ENCODE peak calls at places on chromosome 16, in six cellular contexts. X, T, K, R, A and M are unnamed samples.
A peak's percentile ranks its signal among the peaks of the same experiment; 100 is the strongest.

GRCh38 chr16:84194470-84195200 is 3.7 kb downstream of the ADAD2 start:
- DNase-seq in X (no peak), T (no peak), K (no peak), R (no peak), A (no peak), M (no peak)

GRCh38 chr16:50925758-50926357 is 184.0 kb downstream of the CYLD start:
- DNase-seq in X (peak; percentile 21), T (no peak), K (no peak), R (no peak), A (no peak), M (peak; percentile 78)

GRCh38 chr16:72637306-72637705 is 410.6 kb downstream of the ZFHX3 start:
- DNase-seq in X (no peak), T (no peak), K (no peak), R (no peak), A (no peak), M (peak; percentile 70)

GRCh38 chr16:839643-840408 is 39.3 kb upstream of the GNG13 start:
- DNase-seq in X (no peak), T (no peak), K (no peak), R (no peak), A (peak; percentile 70), M (no peak)

GRCh38 chr16:4042581-4042980 is 73.7 kb downstream of the ADCY9 start:
- DNase-seq in X (no peak), T (no peak), K (no peak), R (no peak), A (no peak), M (no peak)

GRCh38 chr16:25174285-25174684 is 42.5 kb upstream of the AQP8 start:
- DNase-seq in X (no peak), T (no peak), K (no peak), R (no peak), A (no peak), M (no peak)

GRCh38 chr16:49748322-49748721 is 107.6 kb downstream of the ZNF423 start:
- DNase-seq in X (peak; percentile 49), T (peak; percentile 75), K (no peak), R (peak; percentile 26), A (no peak), M (no peak)

GRCh38 chr16:8808613-8809353 is 11.1 kb downstream of the PMM2 start:
- DNase-seq in X (peak; percentile 35), T (no peak), K (no peak), R (no peak), A (no peak), M (no peak)

GRCh38 chr16:4915226-4915761 is 21.7 kb downstream of the PPL start:
- DNase-seq in X (no peak), T (no peak), K (no peak), R (peak; percentile 57), A (no peak), M (no peak)

GRCh38 chr16:49452568-49452967 is 79.0 kb downstream of the C16orf78 start:
- DNase-seq in X (no peak), T (no peak), K (no peak), R (no peak), A (no peak), M (no peak)

GRCh38 chr16:84175351-84176081 is 11.3 kb downstream of the TAF1C start:
- DNase-seq in X (peak; percentile 74), T (peak; percentile 30), K (peak; percentile 53), R (no peak), A (no peak), M (peak; percentile 81)

GRCh38 chr16:85234310-85235235 is 122.3 kb upstream of the CIBAR2 start:
- DNase-seq in X (peak; percentile 61), T (peak; percentile 79), K (peak; percentile 78), R (no peak), A (peak; percentile 92), M (peak; percentile 50)

GRCh38 chr16:50699345-50700159 is 6.1 kb downstream of the NOD2 start:
- DNase-seq in X (no peak), T (no peak), K (no peak), R (no peak), A (peak; percentile 74), M (peak; percentile 76)

DNA sequence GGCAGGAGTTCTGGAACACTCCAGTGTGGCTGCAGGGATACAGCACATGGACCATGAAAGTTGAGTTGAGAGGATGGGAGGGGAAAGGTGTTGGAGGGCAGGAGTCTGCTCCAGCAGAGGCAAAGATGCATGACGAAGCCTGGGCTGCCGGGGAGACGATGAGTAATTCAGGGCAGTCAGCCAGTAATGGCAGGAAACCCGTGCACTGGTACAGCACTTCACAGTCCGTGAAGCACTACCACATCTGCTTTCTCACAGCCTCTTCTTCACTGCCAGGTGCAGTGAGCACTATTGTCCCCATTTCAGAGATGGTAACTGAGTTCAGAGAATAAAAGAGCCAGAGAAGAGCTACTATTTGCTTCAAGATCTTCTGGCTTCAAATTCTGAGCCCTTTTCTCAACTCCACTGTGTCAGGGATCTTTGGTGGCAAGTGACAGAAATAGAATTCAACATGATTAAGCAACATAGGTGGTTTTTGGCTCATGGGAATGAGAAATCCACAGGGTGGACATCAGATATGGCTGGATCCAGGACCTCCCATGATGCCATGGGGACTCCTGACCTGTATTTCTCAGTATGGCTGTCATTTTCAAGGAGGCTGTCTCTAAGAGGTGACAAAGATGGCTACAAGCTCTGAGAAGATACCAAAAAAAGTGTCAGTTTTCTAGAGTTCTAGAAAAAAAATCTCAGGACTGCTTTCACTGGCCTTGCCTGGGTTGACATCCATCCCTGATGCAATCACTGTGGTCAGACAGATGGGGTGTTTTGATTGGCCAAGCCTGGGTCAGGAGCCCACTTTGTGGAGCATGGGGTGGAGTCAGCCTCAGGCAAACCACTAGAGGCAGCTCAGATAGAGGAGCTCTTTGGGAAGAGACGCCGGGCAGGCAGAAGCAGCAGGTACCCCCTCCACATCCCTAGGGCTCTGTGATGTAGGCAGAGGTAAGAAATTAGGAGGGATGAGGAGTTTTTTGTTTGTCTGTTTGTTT is 24.7 kb downstream of the IL21R start:
- DNase-seq in X (peak; percentile 15), T (no peak), K (peak; percentile 2), R (peak; percentile 28), A (no peak), M (peak; percentile 86)
- TF ChIP-seq CTCF in X (no peak), T (no peak), K (no peak), R (no peak), A (no peak), M (no peak)

DNA sequence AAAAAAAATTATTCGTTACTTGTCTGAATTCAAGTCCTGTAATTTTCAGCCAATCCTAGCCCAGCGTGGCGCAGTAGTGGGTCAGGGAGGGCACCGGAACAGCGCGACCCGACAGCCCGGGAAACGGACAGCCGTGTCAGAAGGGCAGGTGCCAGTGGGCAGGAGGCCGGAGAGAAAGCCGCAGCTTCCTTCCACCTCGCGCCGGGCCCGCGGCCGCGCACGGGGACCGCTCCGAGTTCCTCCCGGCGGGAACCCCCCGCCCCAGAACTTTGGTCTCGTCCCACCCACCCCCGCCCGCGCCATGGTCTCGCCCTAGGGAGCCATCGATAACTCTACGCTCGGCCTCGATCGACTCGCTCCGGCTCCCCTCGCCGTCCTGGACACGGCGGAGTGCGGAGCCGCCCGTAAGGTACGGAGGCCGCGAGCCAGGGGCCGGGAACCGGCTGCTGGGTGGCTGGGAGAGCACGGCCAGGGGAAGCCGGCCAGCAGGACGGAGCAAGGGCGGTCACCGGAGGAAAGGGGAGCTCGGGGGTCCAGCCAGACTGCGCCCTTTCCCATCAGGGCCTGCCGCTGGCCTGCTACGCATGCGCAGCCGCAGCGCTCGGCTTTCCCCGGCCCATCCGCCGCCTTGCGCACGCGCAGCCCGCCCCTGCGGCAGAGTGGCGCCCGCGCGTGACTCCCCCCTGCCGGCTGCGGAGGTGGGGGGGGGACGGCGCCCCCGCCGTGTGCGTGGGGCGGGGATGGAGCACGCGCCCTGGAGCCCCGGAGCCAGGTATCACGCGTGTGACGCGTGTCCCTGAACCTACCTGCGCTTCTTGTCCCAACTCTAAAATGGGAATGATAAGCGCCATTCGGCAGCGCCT is at the start of gene MLST8:
- DNase-seq in X (peak; percentile 86), T (peak; percentile 82), K (peak; percentile 82), R (peak; percentile 78), A (peak; percentile 96), M (peak; percentile 91)
- TF ChIP-seq CTCF in X (no peak), T (peak; percentile 16), K (no peak), R (no peak), A (no peak), M (no peak)

GRCh38 chr16:67173323-67173722 is 3.0 kb downstream of the NOL3 start:
- DNase-seq in X (no peak), T (no peak), K (no peak), R (no peak), A (no peak), M (no peak)

GRCh38 chr16:67174706-67175231 is 4.4 kb downstream of the NOL3 start:
- DNase-seq in X (no peak), T (no peak), K (no peak), R (no peak), A (peak; percentile 82), M (no peak)

GRCh38 chr16:67170948-67171649 is 761 bp downstream of the NOL3 start:
- DNase-seq in X (no peak), T (no peak), K (no peak), R (no peak), A (peak; percentile 46), M (no peak)

GRCh38 chr16:67176662-67177061 is 6.3 kb downstream of the NOL3 start:
- DNase-seq in X (no peak), T (no peak), K (no peak), R (no peak), A (peak; percentile 80), M (no peak)

DNA sequence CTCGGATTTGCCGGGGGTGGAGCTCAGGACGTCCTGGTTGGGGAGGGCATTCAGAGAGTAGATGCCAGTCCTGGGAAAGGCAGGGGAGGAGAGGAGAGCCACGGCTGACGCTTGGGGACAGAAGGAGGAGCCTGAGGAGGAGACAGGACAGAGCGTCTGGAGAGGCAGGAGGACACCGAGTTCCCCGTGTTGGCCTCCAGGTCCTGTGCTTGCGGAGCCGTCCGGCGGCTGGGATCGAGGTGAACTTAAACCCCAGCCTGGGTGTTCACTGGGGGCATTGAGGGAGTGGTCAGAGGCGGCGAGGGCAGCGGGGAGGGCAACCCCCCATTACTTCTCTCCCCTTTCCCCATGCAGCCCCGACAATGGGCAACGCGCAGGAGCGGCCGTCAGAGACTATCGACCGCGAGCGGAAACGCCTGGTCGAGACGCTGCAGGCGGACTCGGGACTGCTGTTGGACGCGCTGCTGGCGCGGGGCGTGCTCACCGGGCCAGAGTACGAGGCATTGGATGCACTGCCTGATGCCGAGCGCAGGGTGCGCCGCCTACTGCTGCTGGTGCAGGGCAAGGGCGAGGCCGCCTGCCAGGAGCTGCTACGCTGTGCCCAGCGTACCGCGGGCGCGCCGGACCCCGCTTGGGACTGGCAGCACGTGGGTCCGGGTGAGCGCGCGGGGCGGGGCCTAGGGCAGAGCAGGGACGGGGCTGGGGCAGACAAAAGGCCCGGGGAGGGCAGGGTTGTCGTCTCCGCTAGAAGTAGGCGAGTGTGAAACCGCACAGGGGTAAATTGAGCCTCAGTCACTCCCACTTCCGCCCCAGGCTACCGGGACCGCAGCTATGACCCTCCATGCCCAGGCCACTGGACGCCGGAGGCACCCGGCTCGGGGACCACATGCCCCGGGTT is 3.7 kb downstream of the NOL3 start:
- DNase-seq in X (peak; percentile 95), T (peak; percentile 70), K (peak; percentile 70), R (no peak), A (peak; percentile 96), M (peak; percentile 83)
- TF ChIP-seq CTCF in X (peak; percentile 45), T (peak; percentile 43), K (peak; percentile 25), R (no peak), A (peak; percentile 23), M (peak; percentile 16)

GRCh38 chr16:56702836-56703235 is 20.6 kb downstream of the MT1X start:
- DNase-seq in X (no peak), T (no peak), K (no peak), R (no peak), A (no peak), M (no peak)

GRCh38 chr16:56701534-56701933 is 19.3 kb downstream of the MT1X start:
- DNase-seq in X (no peak), T (no peak), K (no peak), R (no peak), A (no peak), M (no peak)

GRCh38 chr16:56700195-56700594 is 17.9 kb downstream of the MT1X start:
- DNase-seq in X (no peak), T (no peak), K (no peak), R (no peak), A (no peak), M (no peak)

GRCh38 chr16:56697456-56698155 is 15.3 kb downstream of the MT1X start:
- DNase-seq in X (no peak), T (no peak), K (no peak), R (no peak), A (no peak), M (no peak)

GRCh38 chr16:56700631-56701030 is 18.4 kb downstream of the MT1X start:
- DNase-seq in X (no peak), T (no peak), K (no peak), R (no peak), A (no peak), M (no peak)
- TF ChIP-seq CTCF in X (no peak), T (no peak), K (no peak), R (no peak), A (no peak), M (no peak)